ENCODE peak calls at places on chromosomes 6 and 20, in ten cellular contexts. S is activated CD4-positive, CD25-positive, alpha-beta regulatory T cell; I is activated CD8-positive, alpha-beta memory T cell treated with anti-CD3 and anti-CD28 coated beads for 4 hours; J is non-pigmented ciliary epithelial cell; N is foreskin fibroblast; H is fibroblast of the conjunctiva; W is neural progenitor cell; T is A549; R is colonic mucosa; M is HT1080. P is an unnamed sample.

GRCh38 chr6:71248306-71248705 is 40.3 kb upstream of the OGFRL1 start:
- DNase-seq in N (peak; percentile 90), I (no peak), W (no peak), T (peak; percentile 84), R (no peak), H (peak; percentile 44), S (no peak), J (peak; percentile 49), M (peak; percentile 92), P (no peak)

GRCh38 chr20:46850416-46850815 is 44.2 kb upstream of the EYA2 start:
- DNase-seq in W (peak; percentile 19), S (no peak), N (no peak), I (no peak), J (no peak), H (no peak), M (no peak), R (peak; percentile 64), T (no peak), P (no peak)

GRCh38 chr6:118875672-118876071 is 18.3 kb upstream of the ASF1A start:
- DNase-seq in J (no peak), R (no peak), N (no peak), S (no peak), M (no peak), T (no peak), W (no peak), I (no peak), H (no peak), P (no peak)

GRCh38 chr6:88376759-88377387 is 210.7 kb upstream of the CNR1 start:
- DNase-seq in N (peak; percentile 46), H (peak; percentile 74), R (no peak), I (no peak), J (peak; percentile 37), S (no peak), M (peak; percentile 82), T (no peak), W (no peak), P (no peak)

GRCh38 chr20:32582659-32583580 is 2.2 kb downstream of the NOL4L start:
- DNase-seq in H (no peak), R (no peak), N (no peak), T (no peak), W (peak; percentile 85), S (no peak), J (no peak), M (no peak), I (no peak), P (no peak)

GRCh38 chr20:44799691-44800090 is 10.7 kb downstream of the RIMS4 start:
- DNase-seq in R (no peak), I (no peak), J (no peak), S (no peak), W (no peak), T (no peak), M (no peak), H (no peak), N (no peak), P (no peak)

GRCh38 chr6:116286773-116287358 is 7.1 kb upstream of the TSPYL1 start:
- DNase-seq in W (no peak), J (no peak), H (no peak), R (no peak), I (no peak), S (no peak), N (no peak), M (no peak), T (no peak), P (no peak)

GRCh38 chr6:151229401-151230276 is 10.1 kb upstream of the AKAP12 start:
- DNase-seq in R (no peak), T (no peak), H (no peak), M (no peak), I (no peak), J (no peak), S (no peak), N (no peak), W (no peak), P (no peak)

GRCh38 chr6:134303903-134304302 is 14.0 kb downstream of the SGK1 start:
- DNase-seq in J (no peak), H (no peak), M (no peak), R (no peak), W (no peak), S (no peak), I (no peak), N (no peak), T (peak; percentile 23), P (no peak)

GRCh38 chr6:18388252-18388651 is 1.1 kb downstream of the RNF144B start:
- DNase-seq in I (no peak), M (peak; percentile 9), S (no peak), T (no peak), H (no peak), W (no peak), J (no peak), R (no peak), N (no peak), P (no peak)

GRCh38 chr6:167499161-167499660 is 174.3 kb downstream of the TTLL2 start:
- DNase-seq in I (no peak), N (no peak), J (no peak), R (peak; percentile 77), M (no peak), H (no peak), S (no peak), W (no peak), T (no peak), P (no peak)

GRCh38 chr6:33802186-33803061 is 1.4 kb downstream of the MLN start:
- DNase-seq in I (no peak), J (no peak), M (no peak), R (no peak), T (no peak), H (no peak), N (no peak), W (peak; percentile 63), S (no peak), P (no peak)

GRCh38 chr6:89145461-89145961 is 344 bp upstream of the PM20D2 start:
- DNase-seq in N (no peak), T (peak; percentile 29), S (no peak), R (no peak), I (no peak), M (no peak), J (no peak), H (no peak), W (peak; percentile 2), P (no peak)

GRCh38 chr6:52420668-52421358 is 671 bp downstream of the EFHC1 start:
- DNase-seq in W (peak; percentile 50), T (peak; percentile 67), I (no peak), R (no peak), H (no peak), M (peak; percentile 73), S (no peak), N (peak; percentile 14), J (no peak), P (no peak)

GRCh38 chr6:17842014-17842776 is 135.5 kb upstream of the NUP153 start:
- DNase-seq in I (no peak), J (no peak), M (no peak), W (no peak), N (no peak), T (no peak), R (no peak), H (no peak), S (no peak), P (no peak)

GRCh38 chr20:40754372-40754943 is 65.4 kb upstream of the MAFB start:
- DNase-seq in I (no peak), T (no peak), W (no peak), J (no peak), S (no peak), H (no peak), N (peak; percentile 58), R (no peak), M (no peak), P (peak; percentile 83)

GRCh38 chr6:150145830-150146229 is 3.0 kb downstream of the PPP1R14C start:
- DNase-seq in M (no peak), H (no peak), I (no peak), J (no peak), N (no peak), S (no peak), T (no peak), R (no peak), W (no peak), P (no peak)

GRCh38 chr6:38389875-38390274 is 249.9 kb downstream of the BTBD9 start:
- DNase-seq in W (no peak), T (no peak), I (no peak), M (no peak), J (no peak), S (no peak), H (no peak), N (no peak), R (no peak), P (no peak)

GRCh38 chr20:39081255-39081654 is 119.1 kb downstream of the DHX35 start:
- DNase-seq in M (peak; percentile 59), T (peak; percentile 72), S (peak; percentile 58), J (peak; percentile 38), H (peak; percentile 56), I (peak; percentile 70), R (peak; percentile 85), N (peak; percentile 66), W (peak; percentile 82), P (peak; percentile 89)

GRCh38 chr6:46191961-46192360 is 21.2 kb upstream of the ENPP5 start:
- DNase-seq in R (no peak), M (peak; percentile 55), S (no peak), H (peak; percentile 21), T (no peak), I (no peak), W (no peak), N (peak; percentile 21), J (peak; percentile 86), P (no peak)

GRCh38 chr20:62065669-62066338 is at the start of gene TAF4:
- DNase-seq in H (peak; percentile 30), J (no peak), R (peak; percentile 79), T (peak; percentile 72), W (peak; percentile 95), M (peak; percentile 39), S (peak; percentile 70), I (peak; percentile 56), N (peak; percentile 58), P (peak; percentile 86)

GRCh38 chr20:11411765-11412164 is 505.9 kb upstream of the BTBD3 start:
- DNase-seq in N (no peak), W (peak; percentile 69), I (no peak), S (no peak), R (no peak), J (no peak), T (no peak), H (no peak), M (no peak), P (no peak)

GRCh38 chr20:53344891-53345290 is 248.7 kb downstream of the ZNF217 start:
- DNase-seq in T (no peak), N (no peak), W (no peak), I (no peak), H (no peak), R (no peak), J (no peak), M (no peak), S (no peak), P (no peak)

GRCh38 chr6:119830494-119831295 is 481.1 kb upstream of the MAN1A1 start:
- DNase-seq in W (peak; percentile 41), I (no peak), T (no peak), H (no peak), J (no peak), M (no peak), N (no peak), S (no peak), R (no peak), P (no peak)

GRCh38 chr20:7695622-7696021 is 244.6 kb downstream of the HAO1 start:
- DNase-seq in W (no peak), J (peak; percentile 68), H (no peak), R (no peak), S (no peak), N (peak; percentile 28), M (peak; percentile 66), T (no peak), I (no peak), P (no peak)

GRCh38 chr6:23659125-23659524 is 466.9 kb upstream of the NRSN1 start:
- DNase-seq in R (no peak), W (peak; percentile 72), J (no peak), N (no peak), I (no peak), T (peak; percentile 1), M (peak; percentile 11), S (no peak), H (no peak), P (no peak)

GRCh38 chr6:74607934-74608333 is 597.9 kb downstream of the COL12A1 start:
- DNase-seq in N (no peak), I (no peak), R (no peak), S (no peak), T (no peak), M (no peak), J (no peak), W (peak; percentile 29), H (no peak), P (no peak)